ENCODE peak calls at places on chromosomes 12 and 14, in six cellular contexts. H is transverse colon, S is epithelial cell of esophagus, Q is cardiac muscle cell, X is fibroblast of lung, A is AG04449. B is an unnamed sample.

GRCh38 chr12:52739963-52740362 is 36.6 kb upstream of the KRT77 start:
- DNase-seq in A (no peak), X (no peak), S (peak; percentile 75), H (no peak), Q (no peak), B (no peak)

GRCh38 chr14:103099081-103099732 is 4.7 kb downstream of the EXOC3L4 start:
- DNase-seq in H (no peak), S (no peak), A (no peak), X (no peak), Q (no peak), B (peak; percentile 42)

GRCh38 chr14:91898256-91898843 is 31.0 kb upstream of the TC2N start:
- DNase-seq in A (no peak), Q (no peak), S (no peak), X (no peak), H (no peak), B (no peak)

GRCh38 chr12:104504151-104504550 is 47.4 kb downstream of the CHST11 start:
- DNase-seq in X (no peak), H (no peak), A (no peak), S (no peak), Q (no peak), B (no peak)

GRCh38 chr12:98594050-98594853 is 766 bp downstream of the SLC25A3 start:
- DNase-seq in X (peak; percentile 20), H (peak; percentile 52), Q (peak; percentile 45), A (no peak), S (peak; percentile 32), B (peak; percentile 10)

GRCh38 chr12:11672361-11672760 is 22.9 kb downstream of the ETV6 start:
- DNase-seq in S (no peak), H (no peak), X (no peak), Q (no peak), A (no peak), B (no peak)

GRCh38 chr14:77098470-77099353 is 654 bp downstream of the CIPC start:
- DNase-seq in Q (peak; percentile 38), A (no peak), S (peak; percentile 38), X (no peak), H (peak; percentile 59), B (no peak)

GRCh38 chr14:34365309-34365915 is 96.6 kb downstream of the SPTSSA start:
- DNase-seq in X (no peak), S (no peak), Q (peak; percentile 25), H (no peak), A (no peak), B (no peak)

GRCh38 chr14:34911209-34912150 is 36.3 kb upstream of the BAZ1A start:
- DNase-seq in X (peak; percentile 83), S (no peak), H (no peak), A (peak; percentile 10), Q (peak; percentile 1), B (no peak)

GRCh38 chr12:69834147-69834546 is 9.1 kb downstream of the MYRFL start:
- DNase-seq in S (no peak), Q (no peak), H (no peak), A (no peak), X (no peak), B (no peak)

GRCh38 chr14:101202627-101203404 is 299.3 kb upstream of the RTL1 start:
- DNase-seq in X (no peak), A (no peak), Q (no peak), S (no peak), H (no peak), B (peak; percentile 7)

GRCh38 chr12:78928200-78929074 is 63.9 kb downstream of the SYT1 start:
- DNase-seq in A (no peak), X (peak; percentile 98), Q (no peak), S (peak; percentile 93), H (no peak), B (no peak)

GRCh38 chr12:88723219-88723618 is 142.9 kb upstream of the KITLG start:
- DNase-seq in X (peak; percentile 23), H (no peak), S (peak; percentile 89), Q (no peak), A (no peak), B (no peak)

GRCh38 chr14:53640695-53641094 is 315.9 kb downstream of the BMP4 start:
- DNase-seq in A (peak; percentile 17), Q (no peak), S (no peak), X (peak; percentile 71), H (no peak), B (no peak)

GRCh38 chr14:20834899-20835298 is 32.3 kb upstream of the RNASE1 start:
- DNase-seq in Q (no peak), S (no peak), A (no peak), X (no peak), H (no peak), B (no peak)

GRCh38 chr12:81668475-81668874 is 90.7 kb downstream of the PPFIA2 start:
- DNase-seq in A (no peak), S (peak; percentile 86), X (peak; percentile 100), H (no peak), Q (no peak), B (no peak)

GRCh38 chr14:72544615-72545387 is 349.1 kb downstream of the DPF3 start:
- DNase-seq in A (no peak), S (no peak), H (no peak), Q (no peak), X (peak; percentile 43), B (no peak)

GRCh38 chr12:26231930-26232329 is 36.6 kb downstream of the SSPN start:
- DNase-seq in A (no peak), S (no peak), Q (no peak), H (no peak), X (no peak), B (no peak)

GRCh38 chr14:21087294-21088091 is 11.0 kb downstream of the ZNF219 start:
- DNase-seq in Q (no peak), X (peak; percentile 94), H (no peak), A (peak; percentile 84), S (peak; percentile 78), B (no peak)

GRCh38 chr12:5511644-5512584 is 80.0 kb downstream of the NTF3 start:
- DNase-seq in H (peak; percentile 34), S (no peak), Q (peak; percentile 33), X (peak; percentile 12), A (no peak), B (peak; percentile 23)

GRCh38 chr12:104596128-104596799 is 139.5 kb downstream of the CHST11 start:
- DNase-seq in Q (no peak), X (peak; percentile 95), S (peak; percentile 53), H (peak; percentile 24), A (peak; percentile 71), B (no peak)

GRCh38 chr12:123139926-123140674 is 10.8 kb downstream of the PITPNM2 start:
- DNase-seq in Q (no peak), A (no peak), H (peak; percentile 57), X (peak; percentile 61), S (peak; percentile 52), B (no peak)

GRCh38 chr12:77133566-77133965 is 68.2 kb upstream of the E2F7 start:
- DNase-seq in Q (peak; percentile 89), A (no peak), H (peak; percentile 11), X (peak; percentile 64), S (peak; percentile 73), B (peak; percentile 63)

GRCh38 chr12:91818236-91819131 is 327.2 kb downstream of the BTG1 start:
- DNase-seq in X (peak; percentile 45), A (no peak), S (peak; percentile 87), H (no peak), Q (no peak), B (no peak)

GRCh38 chr12:100718212-100718611 is 76.4 kb upstream of the ANO4 start:
- DNase-seq in Q (peak; percentile 13), X (peak; percentile 18), S (no peak), H (no peak), A (no peak), B (no peak)

GRCh38 chr12:91349451-91349850 is 166.8 kb upstream of the DCN start:
- DNase-seq in X (peak; percentile 17), H (no peak), Q (no peak), A (no peak), S (no peak), B (no peak)

GRCh38 chr12:40238221-40238902 is 13.6 kb downstream of the LRRK2 start:
- DNase-seq in A (no peak), H (no peak), S (peak; percentile 65), X (no peak), Q (no peak), B (no peak)

GRCh38 chr12:52415870-52416750 is 10.0 kb upstream of the KRT82 start:
- DNase-seq in A (peak; percentile 16), S (peak; percentile 96), Q (no peak), X (peak; percentile 63), H (peak; percentile 26), B (no peak)

GRCh38 chr12:121872546-121873223 is 14.0 kb upstream of the HPD start:
- DNase-seq in S (peak; percentile 95), H (peak; percentile 55), X (peak; percentile 95), A (peak; percentile 87), Q (peak; percentile 20), B (no peak)

GRCh38 chr12:117119592-117120198 is 20.5 kb upstream of the TESC start:
- DNase-seq in X (no peak), H (no peak), Q (peak; percentile 63), A (no peak), S (peak; percentile 31), B (peak; percentile 28)

GRCh38 chr14:93905623-93906022 is 21.5 kb upstream of the FAM181A start:
- DNase-seq in A (no peak), S (no peak), H (no peak), X (no peak), Q (no peak), B (no peak)
- TF ChIP-seq CTCF in A (no peak), S (no peak), H (no peak), X (no peak), Q (no peak), B (no peak)

GRCh38 chr14:75835156-75836141 is 146.3 kb downstream of the TGFB3 start:
- DNase-seq in Q (no peak), S (no peak), X (peak; percentile 53), A (no peak), H (no peak), B (no peak)
- TF ChIP-seq CTCF in Q (no peak), S (no peak), X (no peak), A (no peak), H (no peak), B (no peak)

DNA sequence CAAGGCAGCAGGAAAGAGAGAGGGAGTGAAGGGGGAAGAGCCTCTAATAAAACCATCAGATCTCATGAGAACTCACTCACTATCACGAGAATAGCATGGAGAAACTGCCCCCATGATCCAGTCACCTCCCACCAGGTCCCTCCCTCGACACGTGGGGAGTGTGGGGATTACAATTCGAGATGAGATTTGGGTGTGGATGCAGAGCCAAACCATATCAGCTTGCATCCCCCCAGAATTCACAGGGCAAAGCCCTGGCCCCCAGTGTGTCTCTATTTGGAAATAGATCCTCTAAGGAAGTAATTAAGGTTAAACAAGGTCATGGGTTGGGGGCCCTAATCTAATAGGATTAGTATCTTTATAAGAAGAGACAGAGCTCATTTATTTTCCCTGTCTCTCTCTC is 56.1 kb upstream of the TCL1A start:
- DNase-seq in X (no peak), S (no peak), A (no peak), Q (no peak), H (no peak), B (no peak)
- TF ChIP-seq CTCF in X (no peak), S (no peak), A (no peak), Q (no peak), H (no peak), B (no peak)

DNA sequence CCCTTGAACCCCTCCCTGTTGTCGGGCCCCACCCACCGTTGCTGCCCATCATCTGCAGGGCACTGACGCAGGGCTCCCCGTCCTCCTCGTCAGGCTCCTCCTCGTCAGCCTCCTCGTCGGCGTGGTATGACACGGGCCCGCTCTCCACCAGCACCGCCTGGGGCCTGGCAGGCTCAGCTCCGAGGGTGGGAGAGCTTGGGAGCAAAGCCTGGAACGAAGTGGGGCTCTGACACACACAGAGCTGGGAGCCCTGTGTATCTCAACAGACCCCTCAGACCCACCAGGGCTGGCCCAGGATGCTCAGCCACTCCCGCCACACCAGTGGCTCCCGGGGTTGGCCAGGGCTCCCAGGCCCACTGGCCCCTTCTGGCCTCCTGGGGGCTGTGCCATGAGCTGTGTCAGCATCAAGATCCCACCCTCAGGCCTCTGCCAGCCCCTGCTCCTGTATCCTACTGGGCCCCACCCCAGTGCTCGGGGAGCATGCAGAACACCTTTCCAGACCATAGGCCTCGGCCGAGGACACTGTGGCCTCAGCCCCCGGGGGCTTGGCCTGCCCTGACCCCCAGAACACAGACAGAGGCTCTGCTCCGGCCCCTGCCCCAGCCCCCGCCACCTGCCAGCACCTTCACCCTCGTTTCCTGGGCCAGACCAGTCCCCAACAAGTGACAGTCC is 30.1 kb upstream of the NUDT14 start:
- DNase-seq in Q (no peak), S (no peak), H (no peak), X (no peak), A (no peak), B (no peak)
- TF ChIP-seq CTCF in Q (no peak), S (no peak), H (no peak), X (no peak), A (no peak), B (no peak)